ENCODE peak calls at places on chromosomes 7 and 10, in eight cellular contexts. One of them, this sample, is unnamed.

GRCh38 chr10:60032723-60033122 is 126.4 kb upstream of the CCDC6 start:
- DNase-seq in CD8-positive, alpha-beta T cell: peak; percentile 25
- DNase-seq in PC-3: peak; percentile 96
- DNase-seq in CD8-positive, alpha-beta memory T cell: peak; percentile 8
- DNase-seq in left ventricle myocardium inferior: no peak
- DNase-seq in CD4-positive, CD25-positive, alpha-beta regulatory T cell: peak; percentile 1
- DNase-seq in ovary: no peak
- DNase-seq in mucosa of descending colon: peak; percentile 89
- DNase-seq in this sample: no peak

GRCh38 chr7:79719216-79719615 is 265.7 kb upstream of the MAGI2 start:
- DNase-seq in CD8-positive, alpha-beta T cell: no peak
- DNase-seq in PC-3: no peak
- DNase-seq in CD8-positive, alpha-beta memory T cell: no peak
- DNase-seq in left ventricle myocardium inferior: no peak
- DNase-seq in CD4-positive, CD25-positive, alpha-beta regulatory T cell: no peak
- DNase-seq in ovary: no peak
- DNase-seq in mucosa of descending colon: no peak
- DNase-seq in this sample: no peak

GRCh38 chr10:760622-761021 is 71.2 kb upstream of the DIP2C start:
- DNase-seq in CD8-positive, alpha-beta T cell: no peak
- DNase-seq in PC-3: no peak
- DNase-seq in CD8-positive, alpha-beta memory T cell: no peak
- DNase-seq in left ventricle myocardium inferior: no peak
- DNase-seq in CD4-positive, CD25-positive, alpha-beta regulatory T cell: no peak
- DNase-seq in ovary: no peak
- DNase-seq in mucosa of descending colon: no peak
- DNase-seq in this sample: no peak

GRCh38 chr10:3573498-3573897 is 211.5 kb downstream of the KLF6 start:
- DNase-seq in CD8-positive, alpha-beta T cell: no peak
- DNase-seq in PC-3: no peak
- DNase-seq in CD8-positive, alpha-beta memory T cell: no peak
- DNase-seq in left ventricle myocardium inferior: no peak
- DNase-seq in CD4-positive, CD25-positive, alpha-beta regulatory T cell: no peak
- DNase-seq in ovary: no peak
- DNase-seq in mucosa of descending colon: no peak
- DNase-seq in this sample: no peak

GRCh38 chr10:119215371-119215770 is 8.0 kb downstream of the GRK5 start:
- DNase-seq in CD8-positive, alpha-beta T cell: no peak
- DNase-seq in PC-3: no peak
- DNase-seq in CD8-positive, alpha-beta memory T cell: no peak
- DNase-seq in left ventricle myocardium inferior: no peak
- DNase-seq in CD4-positive, CD25-positive, alpha-beta regulatory T cell: no peak
- DNase-seq in ovary: no peak
- DNase-seq in mucosa of descending colon: no peak
- DNase-seq in this sample: no peak

GRCh38 chr10:123381271-123381670 is 227.1 kb downstream of the BUB3 start:
- DNase-seq in CD8-positive, alpha-beta T cell: no peak
- DNase-seq in PC-3: peak; percentile 73
- DNase-seq in CD8-positive, alpha-beta memory T cell: no peak
- DNase-seq in left ventricle myocardium inferior: no peak
- DNase-seq in CD4-positive, CD25-positive, alpha-beta regulatory T cell: no peak
- DNase-seq in ovary: no peak
- DNase-seq in mucosa of descending colon: no peak
- DNase-seq in this sample: peak; percentile 19

GRCh38 chr10:68082815-68083395 is 7.8 kb upstream of the HERC4 start:
- DNase-seq in CD8-positive, alpha-beta T cell: no peak
- DNase-seq in PC-3: peak; percentile 89
- DNase-seq in CD8-positive, alpha-beta memory T cell: no peak
- DNase-seq in left ventricle myocardium inferior: no peak
- DNase-seq in CD4-positive, CD25-positive, alpha-beta regulatory T cell: no peak
- DNase-seq in ovary: no peak
- DNase-seq in mucosa of descending colon: no peak
- DNase-seq in this sample: no peak

GRCh38 chr10:58335306-58336005 is 650 bp downstream of the UBE2D1 start:
- DNase-seq in CD8-positive, alpha-beta T cell: peak; percentile 7
- DNase-seq in PC-3: peak; percentile 94
- DNase-seq in CD8-positive, alpha-beta memory T cell: peak; percentile 7
- DNase-seq in left ventricle myocardium inferior: peak; percentile 52
- DNase-seq in CD4-positive, CD25-positive, alpha-beta regulatory T cell: no peak
- DNase-seq in ovary: peak; percentile 8
- DNase-seq in mucosa of descending colon: peak; percentile 25
- DNase-seq in this sample: no peak

GRCh38 chr7:131235489-131236317 is 92.0 kb upstream of the MKLN1 start:
- DNase-seq in CD8-positive, alpha-beta T cell: peak; percentile 68
- DNase-seq in PC-3: peak; percentile 93
- DNase-seq in CD8-positive, alpha-beta memory T cell: peak; percentile 79
- DNase-seq in left ventricle myocardium inferior: no peak
- DNase-seq in CD4-positive, CD25-positive, alpha-beta regulatory T cell: peak; percentile 63
- DNase-seq in ovary: no peak
- DNase-seq in mucosa of descending colon: peak; percentile 34
- DNase-seq in this sample: peak; percentile 48

GRCh38 chr7:74306737-74307469 is 17.7 kb downstream of the CLIP2 start:
- DNase-seq in CD8-positive, alpha-beta T cell: peak; percentile 7
- DNase-seq in PC-3: peak; percentile 82
- DNase-seq in CD8-positive, alpha-beta memory T cell: no peak
- DNase-seq in left ventricle myocardium inferior: peak; percentile 54
- DNase-seq in CD4-positive, CD25-positive, alpha-beta regulatory T cell: no peak
- DNase-seq in ovary: peak; percentile 64
- DNase-seq in mucosa of descending colon: no peak
- DNase-seq in this sample: peak; percentile 86

GRCh38 chr7:1938788-1939433 is 268.8 kb downstream of the ELFN1 start:
- DNase-seq in CD8-positive, alpha-beta T cell: peak; percentile 31
- DNase-seq in PC-3: no peak
- DNase-seq in CD8-positive, alpha-beta memory T cell: peak; percentile 18
- DNase-seq in left ventricle myocardium inferior: peak; percentile 14
- DNase-seq in CD4-positive, CD25-positive, alpha-beta regulatory T cell: no peak
- DNase-seq in ovary: no peak
- DNase-seq in mucosa of descending colon: no peak
- DNase-seq in this sample: no peak

GRCh38 chr10:70441161-70441876 is at the start of gene NODAL:
- DNase-seq in CD8-positive, alpha-beta T cell: no peak
- DNase-seq in PC-3: no peak
- DNase-seq in CD8-positive, alpha-beta memory T cell: peak; percentile 7
- DNase-seq in left ventricle myocardium inferior: no peak
- DNase-seq in CD4-positive, CD25-positive, alpha-beta regulatory T cell: no peak
- DNase-seq in ovary: no peak
- DNase-seq in mucosa of descending colon: no peak
- DNase-seq in this sample: no peak

GRCh38 chr7:7816084-7816483 is 97.7 kb upstream of the RPA3 start:
- DNase-seq in CD8-positive, alpha-beta T cell: no peak
- DNase-seq in PC-3: no peak
- DNase-seq in CD8-positive, alpha-beta memory T cell: peak; percentile 39
- DNase-seq in left ventricle myocardium inferior: no peak
- DNase-seq in CD4-positive, CD25-positive, alpha-beta regulatory T cell: no peak
- DNase-seq in ovary: no peak
- DNase-seq in mucosa of descending colon: peak; percentile 8
- DNase-seq in this sample: no peak
- H3K4me3 ChIP-seq in CD8-positive, alpha-beta T cell: no peak overlapping the region
- H3K4me3 ChIP-seq in PC-3: no peak overlapping the region
- H3K4me3 ChIP-seq in CD8-positive, alpha-beta memory T cell: peak overlapping the region; percentile 27
- H3K4me3 ChIP-seq in left ventricle myocardium inferior: no peak overlapping the region
- H3K4me3 ChIP-seq in CD4-positive, CD25-positive, alpha-beta regulatory T cell: peak overlapping the region; percentile 70
- H3K4me3 ChIP-seq in ovary: no peak overlapping the region
- H3K4me3 ChIP-seq in mucosa of descending colon: no peak overlapping the region
- H3K4me3 ChIP-seq in this sample: no peak overlapping the region

GRCh38 chr10:80168111-80168511 is 35.6 kb downstream of the PLAC9 start:
- DNase-seq in CD8-positive, alpha-beta T cell: no peak
- DNase-seq in PC-3: no peak
- DNase-seq in CD8-positive, alpha-beta memory T cell: no peak
- DNase-seq in left ventricle myocardium inferior: no peak
- DNase-seq in CD4-positive, CD25-positive, alpha-beta regulatory T cell: no peak
- DNase-seq in ovary: no peak
- DNase-seq in mucosa of descending colon: no peak
- DNase-seq in this sample: no peak

GRCh38 chr10:80166581-80167470 is 34.3 kb downstream of the PLAC9 start:
- DNase-seq in CD8-positive, alpha-beta T cell: no peak
- DNase-seq in PC-3: no peak
- DNase-seq in CD8-positive, alpha-beta memory T cell: no peak
- DNase-seq in left ventricle myocardium inferior: no peak
- DNase-seq in CD4-positive, CD25-positive, alpha-beta regulatory T cell: no peak
- DNase-seq in ovary: no peak
- DNase-seq in mucosa of descending colon: no peak
- DNase-seq in this sample: no peak

GRCh38 chr10:80165173-80165572 is 32.6 kb downstream of the PLAC9 start:
- DNase-seq in CD8-positive, alpha-beta T cell: no peak
- DNase-seq in PC-3: peak; percentile 93
- DNase-seq in CD8-positive, alpha-beta memory T cell: no peak
- DNase-seq in left ventricle myocardium inferior: no peak
- DNase-seq in CD4-positive, CD25-positive, alpha-beta regulatory T cell: no peak
- DNase-seq in ovary: no peak
- DNase-seq in mucosa of descending colon: no peak
- DNase-seq in this sample: no peak

GRCh38 chr10:80168679-80169380 is 36.3 kb downstream of the PLAC9 start:
- DNase-seq in CD8-positive, alpha-beta T cell: peak; percentile 28
- DNase-seq in PC-3: peak; percentile 58
- DNase-seq in CD8-positive, alpha-beta memory T cell: peak; percentile 15
- DNase-seq in left ventricle myocardium inferior: no peak
- DNase-seq in CD4-positive, CD25-positive, alpha-beta regulatory T cell: no peak
- DNase-seq in ovary: no peak
- DNase-seq in mucosa of descending colon: no peak
- DNase-seq in this sample: no peak

GRCh38 chr10:80167471-80167870 is 34.9 kb downstream of the PLAC9 start:
- DNase-seq in CD8-positive, alpha-beta T cell: no peak
- DNase-seq in PC-3: no peak
- DNase-seq in CD8-positive, alpha-beta memory T cell: no peak
- DNase-seq in left ventricle myocardium inferior: no peak
- DNase-seq in CD4-positive, CD25-positive, alpha-beta regulatory T cell: no peak
- DNase-seq in ovary: no peak
- DNase-seq in mucosa of descending colon: no peak
- DNase-seq in this sample: no peak
- H3K36me3 ChIP-seq in CD8-positive, alpha-beta T cell: peaks cover 71% of the 10 kb centered on the region
- H3K36me3 ChIP-seq in PC-3: peaks cover 68% of the 10 kb centered on the region
- H3K36me3 ChIP-seq in CD8-positive, alpha-beta memory T cell: peaks cover 48% of the 10 kb centered on the region
- H3K36me3 ChIP-seq in left ventricle myocardium inferior: peaks cover 83% of the 10 kb centered on the region
- H3K36me3 ChIP-seq in CD4-positive, CD25-positive, alpha-beta regulatory T cell: peaks cover 91% of the 10 kb centered on the region
- H3K36me3 ChIP-seq in ovary: no peaks in the 10 kb centered on the region
- H3K36me3 ChIP-seq in mucosa of descending colon: no peaks in the 10 kb centered on the region
- H3K36me3 ChIP-seq in this sample: peaks cover 31% of the 10 kb centered on the region

GRCh38 chr7:6198687-6199595 is 73.5 kb downstream of the CYTH3 start:
- DNase-seq in CD8-positive, alpha-beta T cell: no peak
- DNase-seq in PC-3: no peak
- DNase-seq in CD8-positive, alpha-beta memory T cell: no peak
- DNase-seq in left ventricle myocardium inferior: no peak
- DNase-seq in CD4-positive, CD25-positive, alpha-beta regulatory T cell: no peak
- DNase-seq in ovary: no peak
- DNase-seq in mucosa of descending colon: no peak
- DNase-seq in this sample: no peak
- H3K4me3 ChIP-seq in CD8-positive, alpha-beta T cell: no peak overlapping the region
- H3K4me3 ChIP-seq in PC-3: no peak overlapping the region
- H3K4me3 ChIP-seq in CD8-positive, alpha-beta memory T cell: no peak overlapping the region
- H3K4me3 ChIP-seq in left ventricle myocardium inferior: no peak overlapping the region
- H3K4me3 ChIP-seq in CD4-positive, CD25-positive, alpha-beta regulatory T cell: no peak overlapping the region
- H3K4me3 ChIP-seq in ovary: no peak overlapping the region
- H3K4me3 ChIP-seq in mucosa of descending colon: no peak overlapping the region
- H3K4me3 ChIP-seq in this sample: no peak overlapping the region

GRCh38 chr10:112467541-112468075 is 20.6 kb downstream of the VTI1A start:
- DNase-seq in CD8-positive, alpha-beta T cell: no peak
- DNase-seq in PC-3: no peak
- DNase-seq in CD8-positive, alpha-beta memory T cell: no peak
- DNase-seq in left ventricle myocardium inferior: no peak
- DNase-seq in CD4-positive, CD25-positive, alpha-beta regulatory T cell: no peak
- DNase-seq in ovary: no peak
- DNase-seq in mucosa of descending colon: no peak
- DNase-seq in this sample: no peak
- H3K36me3 ChIP-seq in CD8-positive, alpha-beta T cell: peaks cover 15% of the 10 kb centered on the region
- H3K36me3 ChIP-seq in PC-3: no peaks in the 10 kb centered on the region
- H3K36me3 ChIP-seq in CD8-positive, alpha-beta memory T cell: peaks cover 13% of the 10 kb centered on the region
- H3K36me3 ChIP-seq in left ventricle myocardium inferior: peaks cover 30% of the 10 kb centered on the region
- H3K36me3 ChIP-seq in CD4-positive, CD25-positive, alpha-beta regulatory T cell: peaks cover 35% of the 10 kb centered on the region
- H3K36me3 ChIP-seq in ovary: no peaks in the 10 kb centered on the region
- H3K36me3 ChIP-seq in mucosa of descending colon: peaks cover 9% of the 10 kb centered on the region
- H3K36me3 ChIP-seq in this sample: peaks cover 36% of the 10 kb centered on the region

DNA sequence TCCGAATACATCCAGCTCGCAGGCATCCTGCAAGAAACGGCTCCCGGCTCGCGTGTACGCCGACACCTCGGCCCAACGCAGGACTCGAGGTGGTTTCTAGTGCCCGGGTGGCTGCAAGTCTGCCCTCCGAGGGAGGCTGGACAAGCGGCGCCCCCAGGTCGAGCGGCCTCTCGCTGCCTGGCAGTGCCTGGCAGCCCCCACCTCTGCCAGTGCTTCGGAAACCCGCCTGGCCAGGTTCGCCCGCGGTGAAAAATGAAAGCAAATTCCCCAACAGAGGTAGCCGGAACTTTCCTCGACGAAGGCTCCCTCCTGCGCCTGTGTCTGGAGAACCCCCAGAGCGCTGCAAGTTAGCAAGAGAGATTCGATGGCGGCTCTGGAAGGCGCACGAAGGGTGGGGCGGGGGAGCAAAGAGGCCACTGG is 5.7 kb upstream of the ZNF503 start:
- DNase-seq in CD8-positive, alpha-beta T cell: no peak
- DNase-seq in PC-3: peak; percentile 74
- DNase-seq in CD8-positive, alpha-beta memory T cell: no peak
- DNase-seq in left ventricle myocardium inferior: no peak
- DNase-seq in CD4-positive, CD25-positive, alpha-beta regulatory T cell: no peak
- DNase-seq in ovary: peak; percentile 25
- DNase-seq in mucosa of descending colon: no peak
- DNase-seq in this sample: no peak
- H3K4me3 ChIP-seq in CD8-positive, alpha-beta T cell: no peak overlapping the region
- H3K4me3 ChIP-seq in PC-3: peak overlapping the region; percentile 74
- H3K4me3 ChIP-seq in CD8-positive, alpha-beta memory T cell: no peak overlapping the region
- H3K4me3 ChIP-seq in left ventricle myocardium inferior: peak overlapping the region; percentile 94
- H3K4me3 ChIP-seq in CD4-positive, CD25-positive, alpha-beta regulatory T cell: no peak overlapping the region
- H3K4me3 ChIP-seq in ovary: peak overlapping the region; percentile 83
- H3K4me3 ChIP-seq in mucosa of descending colon: no peak overlapping the region
- H3K4me3 ChIP-seq in this sample: no peak overlapping the region

This sample was measured in ascending aorta.